ENCODE peak calls at places on chromosome 10, in nine cellular contexts. R, D, I, L, G, N, Y, H and X are unnamed samples.

GRCh38 chr10:4312046-4312835 is 513.8 kb upstream of the AKR1E2 start:
- DNase-seq in D (no peak), L (no peak), Y (no peak), N (no peak), H (no peak), R (no peak), G (no peak), I (peak), X (no peak)

GRCh38 chr10:12699258-12699700 is 302.2 kb downstream of the CCDC3 start:
- DNase-seq in Y (no peak), H (no peak), I (peak), N (peak), G (no peak), D (no peak), R (no peak), L (no peak), X (no peak)

GRCh38 chr10:122307669-122308486 is 36.8 kb downstream of the BTBD16 start:
- DNase-seq in Y (peak), L (peak), I (peak), H (peak), D (peak), R (peak), G (peak), N (peak), X (peak)

GRCh38 chr10:88754272-88754671 is 5.5 kb upstream of the LIPN start:
- DNase-seq in Y (no peak), H (no peak), R (peak), I (peak), D (peak), G (no peak), L (no peak), N (no peak), X (no peak)

GRCh38 chr10:29253096-29254029 is 35.5 kb upstream of the LYZL1 start:
- DNase-seq in R (no peak), H (no peak), I (no peak), D (no peak), N (no peak), Y (peak), L (peak), G (no peak), X (no peak)

GRCh38 chr10:52659085-52659484 is 113.5 kb downstream of the MBL2 start:
- DNase-seq in L (no peak), R (no peak), Y (no peak), I (peak), H (no peak), N (no peak), G (no peak), D (no peak), X (no peak)

GRCh38 chr10:119770928-119771327 is 45.1 kb downstream of the INPP5F start:
- DNase-seq in G (no peak), L (no peak), N (no peak), I (no peak), R (no peak), D (no peak), Y (no peak), H (no peak), X (no peak)

GRCh38 chr10:112526130-112526529 is 79.1 kb downstream of the VTI1A start:
- DNase-seq in D (no peak), N (no peak), R (peak), G (no peak), Y (no peak), H (no peak), L (no peak), I (no peak), X (no peak)

GRCh38 chr10:95133997-95134396 is 60.0 kb upstream of the ACSM6 start:
- DNase-seq in R (no peak), G (no peak), H (no peak), I (no peak), N (no peak), Y (no peak), L (no peak), D (no peak), X (no peak)

GRCh38 chr10:69955211-69955805 is 97.3 kb upstream of the MACROH2A2 start:
- DNase-seq in N (no peak), Y (no peak), R (no peak), I (no peak), H (no peak), L (no peak), G (no peak), D (no peak), X (peak)

GRCh38 chr10:7592627-7593026 is 74.1 kb downstream of the ITIH5 start:
- DNase-seq in L (no peak), G (no peak), D (no peak), Y (no peak), I (no peak), N (no peak), H (no peak), R (no peak), X (no peak)

GRCh38 chr10:44020322-44021111 is 364.4 kb downstream of the CXCL12 start:
- DNase-seq in H (no peak), N (peak), D (no peak), R (no peak), I (no peak), L (peak), Y (no peak), G (no peak), X (no peak)

DNA sequence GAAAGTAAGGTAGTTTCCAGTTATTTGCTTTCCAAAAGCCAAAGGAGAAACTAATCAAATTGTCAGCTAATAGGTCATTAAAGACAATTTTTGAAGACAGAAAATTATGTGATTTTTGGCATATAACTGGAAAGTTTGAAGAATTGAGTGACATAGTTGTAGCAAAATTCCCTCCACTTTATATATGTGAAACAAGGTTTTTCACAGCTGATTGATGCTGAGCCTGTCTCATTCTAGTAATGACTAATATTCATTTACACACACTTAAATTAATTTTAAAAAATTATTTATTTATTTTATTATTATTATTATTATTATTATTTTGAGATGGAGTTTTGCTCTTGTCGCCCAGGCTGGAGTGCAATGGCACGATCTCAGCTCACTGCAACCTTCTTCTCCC is 16.3 kb upstream of the SIRT1 start:
- DNase-seq in R (no peak), D (no peak), Y (no peak), H (no peak), I (no peak), G (no peak), N (no peak), L (no peak), X (no peak)
- TF ChIP-seq POLR2A in R (no peak), D (no peak), Y (no peak), H (no peak), I (no peak), G (no peak), N (no peak), L (no peak), X (no peak)

GRCh38 chr10:72319416-72320254 is 35.1 kb downstream of the DNAJB12 start:
- DNase-seq in R (peak), D (peak), N (peak), I (peak), H (peak), Y (peak), L (peak), G (peak), X (peak)
- TF ChIP-seq POLR2A in R (peak), D (peak), N (peak), I (no peak), H (peak), Y (peak), L (peak), G (peak), X (no peak)

DNA sequence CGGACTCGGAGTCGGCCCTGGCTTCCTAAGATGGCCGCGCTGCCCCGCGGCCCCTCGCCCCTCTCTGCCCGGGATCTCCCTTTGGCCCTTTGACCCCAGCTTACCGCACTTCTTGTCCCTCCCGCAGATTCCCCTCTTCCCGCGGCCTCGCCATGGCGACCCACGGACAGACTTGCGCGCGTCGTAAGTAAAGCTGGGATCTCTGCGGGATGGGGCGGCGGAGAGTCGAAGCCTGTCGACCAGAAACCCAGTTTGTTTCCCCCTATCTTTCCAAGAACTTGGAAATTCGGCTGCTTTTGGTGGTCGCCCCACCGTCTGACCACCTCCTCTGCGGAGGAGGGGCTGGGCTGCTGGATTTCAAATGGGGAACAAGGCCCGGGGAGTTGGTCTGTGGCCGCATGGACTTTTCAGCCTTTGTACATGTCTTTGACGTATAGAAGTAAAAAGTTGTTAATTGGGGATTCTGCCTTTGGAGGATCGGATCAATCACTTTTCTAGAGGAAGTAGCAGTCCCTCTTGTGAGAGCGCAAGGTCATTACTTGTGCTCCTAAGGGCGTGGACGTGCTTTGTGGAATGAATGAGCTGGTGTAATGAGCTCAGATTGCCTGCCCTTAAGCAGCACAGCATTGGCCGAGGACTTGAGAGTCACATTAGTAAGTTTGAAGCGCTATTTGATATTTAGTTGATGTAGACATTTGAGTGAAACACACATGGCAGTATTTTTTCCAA is 575 bp downstream of the VDAC2 start:
- DNase-seq in I (peak), Y (no peak), H (no peak), N (peak), R (peak), D (peak), G (no peak), L (no peak), X (peak)
- TF ChIP-seq POLR2A in I (no peak), Y (no peak), H (no peak), N (no peak), R (peak), D (peak), G (no peak), L (no peak), X (no peak)

DNA sequence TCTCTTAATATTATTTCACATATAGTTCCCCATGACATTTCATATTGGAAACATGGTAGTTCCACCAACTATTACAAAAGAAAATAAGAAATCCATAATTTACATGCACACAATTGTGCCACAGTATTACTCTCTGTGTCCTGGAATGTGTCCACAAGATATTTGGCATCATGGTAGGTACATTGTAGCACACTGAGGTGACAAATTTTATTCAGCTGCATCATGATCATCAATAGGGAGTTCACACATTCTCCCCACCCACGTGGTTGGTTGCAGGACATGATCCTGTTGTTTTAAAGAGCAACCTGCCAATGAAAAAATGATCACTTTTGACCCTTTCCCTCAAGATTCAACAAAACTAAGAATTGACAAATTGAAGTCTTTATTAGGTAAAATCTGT is 67.1 kb upstream of the HECTD2 start:
- DNase-seq in L (no peak), R (no peak), H (no peak), I (no peak), Y (no peak), G (no peak), N (no peak), D (no peak), X (no peak)
- TF ChIP-seq POLR2A in L (no peak), R (no peak), H (no peak), I (no peak), Y (no peak), G (no peak), N (no peak), D (no peak), X (no peak)